ENCODE peak calls at places on chromosome 3, in four cellular contexts. One of them, this sample, is unnamed.

GRCh38 chr3:178382388-178383061 is 153.7 kb upstream of the KCNMB2 start:
- DNase-seq in HepG2: no peak
- DNase-seq in trophoblast cell: peak; percentile 86
- DNase-seq in neural progenitor cell: no peak
- DNase-seq in this sample: peak; percentile 77

GRCh38 chr3:133464573-133464972 is 64.7 kb downstream of the BFSP2 start:
- DNase-seq in trophoblast cell: no peak
- DNase-seq in neural progenitor cell: peak; percentile 76
- DNase-seq in HepG2: no peak
- DNase-seq in this sample: no peak

GRCh38 chr3:111277226-111277625 is 205.6 kb downstream of the NECTIN3 start:
- DNase-seq in trophoblast cell: no peak
- DNase-seq in neural progenitor cell: peak; percentile 74
- DNase-seq in HepG2: no peak
- DNase-seq in this sample: no peak

GRCh38 chr3:10417849-10418248 is 87.5 kb downstream of the ATP2B2 start:
- DNase-seq in HepG2: peak; percentile 38
- DNase-seq in neural progenitor cell: peak; percentile 20
- DNase-seq in trophoblast cell: no peak
- DNase-seq in this sample: no peak

GRCh38 chr3:139670196-139670595 is 7.6 kb downstream of the NMNAT3 start:
- DNase-seq in trophoblast cell: peak; percentile 55
- DNase-seq in HepG2: no peak
- DNase-seq in neural progenitor cell: no peak
- DNase-seq in this sample: no peak

GRCh38 chr3:24341668-24342067 is 153.0 kb downstream of the THRB start:
- DNase-seq in neural progenitor cell: no peak
- DNase-seq in HepG2: no peak
- DNase-seq in trophoblast cell: no peak
- DNase-seq in this sample: no peak

GRCh38 chr3:67635257-67635656 is 19.2 kb downstream of the SUCLG2 start:
- DNase-seq in trophoblast cell: no peak
- DNase-seq in HepG2: no peak
- DNase-seq in neural progenitor cell: no peak
- DNase-seq in this sample: no peak

GRCh38 chr3:167735233-167736107 is at the start of gene SERPINI1:
- DNase-seq in trophoblast cell: peak; percentile 88
- DNase-seq in neural progenitor cell: peak; percentile 97
- DNase-seq in HepG2: peak; percentile 89
- DNase-seq in this sample: peak; percentile 86

GRCh38 chr3:151403246-151403645 is 18.7 kb upstream of the P2RY12 start:
- DNase-seq in trophoblast cell: no peak
- DNase-seq in HepG2: no peak
- DNase-seq in neural progenitor cell: no peak
- DNase-seq in this sample: no peak

GRCh38 chr3:144053121-144053520 is 81.5 kb downstream of the DIPK2A start:
- DNase-seq in HepG2: no peak
- DNase-seq in trophoblast cell: no peak
- DNase-seq in neural progenitor cell: no peak
- DNase-seq in this sample: peak; percentile 67

GRCh38 chr3:146404451-146404850 is 64.9 kb downstream of the PLSCR2 start:
- DNase-seq in neural progenitor cell: no peak
- DNase-seq in trophoblast cell: no peak
- DNase-seq in HepG2: no peak
- DNase-seq in this sample: no peak

GRCh38 chr3:66372681-66373350 is 128.0 kb downstream of the LRIG1 start:
- DNase-seq in HepG2: peak; percentile 10
- DNase-seq in trophoblast cell: peak; percentile 65
- DNase-seq in neural progenitor cell: peak; percentile 59
- DNase-seq in this sample: no peak

GRCh38 chr3:129312021-129312639 is 33.5 kb downstream of the HMCES start:
- DNase-seq in neural progenitor cell: no peak
- DNase-seq in HepG2: no peak
- DNase-seq in trophoblast cell: no peak
- DNase-seq in this sample: no peak

GRCh38 chr3:129308636-129309035 is 30.0 kb downstream of the HMCES start:
- DNase-seq in neural progenitor cell: no peak
- DNase-seq in HepG2: peak; percentile 37
- DNase-seq in trophoblast cell: no peak
- DNase-seq in this sample: no peak

GRCh38 chr3:129311054-129311902 is 32.6 kb downstream of the HMCES start:
- DNase-seq in trophoblast cell: no peak
- DNase-seq in neural progenitor cell: no peak
- DNase-seq in HepG2: no peak
- DNase-seq in this sample: no peak

GRCh38 chr3:129310612-129311011 is 31.9 kb downstream of the HMCES start:
- DNase-seq in trophoblast cell: no peak
- DNase-seq in HepG2: no peak
- DNase-seq in neural progenitor cell: no peak
- DNase-seq in this sample: no peak

DNA sequence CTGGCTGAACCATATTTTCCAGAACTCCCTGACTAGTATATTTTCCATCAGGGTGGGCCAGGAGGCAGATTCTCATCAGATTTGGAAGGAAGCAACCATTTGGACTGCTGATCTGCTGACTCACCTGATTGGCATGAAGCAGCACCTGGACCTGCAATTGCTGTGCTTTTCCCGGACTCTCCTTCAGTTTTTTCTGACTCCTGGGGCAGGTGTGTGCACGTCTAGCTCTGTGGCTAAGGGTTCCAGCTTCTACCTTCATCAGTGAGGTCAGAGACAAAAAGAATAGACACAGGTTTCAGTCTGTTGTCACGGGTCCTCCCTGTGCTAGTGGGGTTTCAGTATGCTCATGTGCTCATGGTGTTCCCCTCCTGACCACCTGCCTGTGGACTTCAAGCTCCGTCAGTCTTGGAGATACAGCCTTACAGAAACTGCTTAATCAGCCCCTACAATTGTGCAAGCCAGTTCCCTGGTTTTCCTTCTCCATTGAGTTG is 31.5 kb downstream of the HMCES start:
- DNase-seq in trophoblast cell: peak; percentile 61
- DNase-seq in HepG2: peak; percentile 36
- DNase-seq in neural progenitor cell: no peak
- DNase-seq in this sample: peak; percentile 56
- H3K4me2 ChIP-seq in trophoblast cell: peak overlapping the region; percentile 2
- H3K4me2 ChIP-seq in HepG2: no peak overlapping the region
- H3K4me2 ChIP-seq in neural progenitor cell: no peak overlapping the region
- H3K4me2 ChIP-seq in this sample: peak overlapping the region; percentile 2

GRCh38 chr3:39981547-39982184 is 172.3 kb downstream of the MYRIP start:
- DNase-seq in neural progenitor cell: no peak
- DNase-seq in HepG2: no peak
- DNase-seq in trophoblast cell: no peak
- DNase-seq in this sample: no peak
- H3K4me2 ChIP-seq in neural progenitor cell: no peak overlapping the region
- H3K4me2 ChIP-seq in HepG2: no peak overlapping the region
- H3K4me2 ChIP-seq in trophoblast cell: no peak overlapping the region
- H3K4me2 ChIP-seq in this sample: no peak overlapping the region

DNA sequence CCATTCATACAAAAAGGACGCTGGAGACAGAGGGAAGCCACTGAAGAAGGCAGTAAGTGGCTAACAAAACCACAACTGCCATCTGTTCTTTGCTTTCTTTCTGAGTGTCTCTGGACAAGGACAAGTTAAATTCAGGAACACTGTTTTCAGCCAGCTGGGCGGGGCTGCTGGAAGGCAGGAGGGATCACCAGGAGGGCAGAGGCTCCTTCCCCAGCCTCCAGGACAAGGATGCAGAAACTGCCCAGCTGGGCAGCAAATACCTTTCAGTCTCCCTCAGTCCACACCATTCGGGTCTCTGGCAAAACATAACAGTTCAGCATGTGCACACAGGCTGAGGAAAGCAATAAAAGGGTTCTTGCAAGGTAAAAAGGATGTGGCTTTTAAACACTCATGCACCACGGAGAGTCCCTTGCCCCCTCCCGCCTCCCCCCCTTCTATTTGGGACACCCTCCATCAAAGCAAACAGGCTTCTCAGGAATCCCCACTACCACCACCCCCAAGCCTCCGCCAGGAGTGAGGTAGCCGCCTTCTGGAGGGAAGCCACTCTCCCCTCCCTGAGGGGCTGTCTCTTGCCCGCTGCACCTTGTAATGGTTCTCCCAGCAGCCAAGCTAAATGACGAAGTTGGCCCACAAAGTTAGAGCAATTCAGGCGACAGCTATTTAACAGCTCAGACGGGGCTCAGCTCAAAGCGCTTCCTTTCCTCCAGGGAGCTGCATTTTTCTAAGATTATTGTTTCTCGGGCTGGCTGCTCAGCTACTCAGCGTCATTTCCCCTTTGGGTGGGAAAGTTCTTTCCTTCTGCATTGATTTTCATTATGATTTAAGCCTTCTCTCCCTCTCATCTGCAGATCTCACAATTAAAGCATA is 3.8 kb downstream of the HEG1 start:
- DNase-seq in trophoblast cell: peak; percentile 44
- DNase-seq in HepG2: no peak
- DNase-seq in neural progenitor cell: peak; percentile 66
- DNase-seq in this sample: no peak
- H3K4me2 ChIP-seq in trophoblast cell: peak overlapping the region; percentile 29
- H3K4me2 ChIP-seq in HepG2: peak overlapping the region; percentile 95
- H3K4me2 ChIP-seq in neural progenitor cell: peak overlapping the region; percentile 69
- H3K4me2 ChIP-seq in this sample: no peak overlapping the region

GRCh38 chr3:5567113-5567512 is 379.6 kb downstream of the EDEM1 start:
- DNase-seq in neural progenitor cell: no peak
- DNase-seq in trophoblast cell: no peak
- DNase-seq in HepG2: no peak
- DNase-seq in this sample: no peak

GRCh38 chr3:5572168-5572567 is 384.7 kb downstream of the EDEM1 start:
- DNase-seq in HepG2: no peak
- DNase-seq in neural progenitor cell: no peak
- DNase-seq in trophoblast cell: no peak
- DNase-seq in this sample: no peak

GRCh38 chr3:5565026-5565425 is 377.5 kb downstream of the EDEM1 start:
- DNase-seq in HepG2: no peak
- DNase-seq in neural progenitor cell: no peak
- DNase-seq in trophoblast cell: no peak
- DNase-seq in this sample: no peak

GRCh38 chr3:5569152-5569551 is 381.6 kb downstream of the EDEM1 start:
- DNase-seq in HepG2: no peak
- DNase-seq in neural progenitor cell: no peak
- DNase-seq in trophoblast cell: no peak
- DNase-seq in this sample: no peak

GRCh38 chr3:5568451-5568850 is 380.9 kb downstream of the EDEM1 start:
- DNase-seq in trophoblast cell: peak; percentile 43
- DNase-seq in HepG2: peak; percentile 2
- DNase-seq in neural progenitor cell: peak; percentile 43
- DNase-seq in this sample: no peak
- H3K4me2 ChIP-seq in trophoblast cell: no peak overlapping the region
- H3K4me2 ChIP-seq in HepG2: no peak overlapping the region
- H3K4me2 ChIP-seq in neural progenitor cell: no peak overlapping the region
- H3K4me2 ChIP-seq in this sample: no peak overlapping the region

This sample was measured in PC-9.